ENCODE peak calls at places on chromosome 14, in six cellular contexts. J is lower lobe of right lung, T is cardiac muscle cell, C is HepG2, D is B cell, O is GM13977. N is an unnamed sample.

GRCh38 chr14:68782091-68782981 is 10.5 kb downstream of the ZFP36L1 start:
- DNase-seq in O (no peak), D (no peak), C (no peak), J (no peak), T (no peak), N (no peak)

GRCh38 chr14:94322648-94323570 is at the start of gene SERPINA6:
- DNase-seq in O (no peak), C (peak), T (peak), D (no peak), J (no peak), N (no peak)

GRCh38 chr14:54435500-54435981 is 5.6 kb downstream of the CNIH1 start:
- DNase-seq in C (no peak), J (no peak), T (peak), D (no peak), O (peak), N (peak)

GRCh38 chr14:36941783-36942521 is 230.5 kb downstream of the SLC25A21 start:
- DNase-seq in T (peak), D (no peak), J (peak), C (peak), O (peak), N (peak)

GRCh38 chr14:86602263-86602662 is 1072.3 kb downstream of the FLRT2 start:
- DNase-seq in J (no peak), T (no peak), D (no peak), O (no peak), C (no peak), N (no peak)

GRCh38 chr14:52553002-52553670 is 500 bp downstream of the GPR137C start:
- DNase-seq in T (peak), D (no peak), O (peak), J (peak), C (no peak), N (peak)

GRCh38 chr14:96532632-96533031 is 30.4 kb downstream of the PAPOLA start:
- DNase-seq in C (no peak), O (no peak), J (no peak), D (no peak), T (no peak), N (no peak)

GRCh38 chr14:43877351-43877900 is 629.7 kb downstream of the FSCB start:
- DNase-seq in J (no peak), T (no peak), O (no peak), D (no peak), C (no peak), N (no peak)

GRCh38 chr14:104105071-104105821 is 19.7 kb downstream of the ASPG start:
- DNase-seq in C (no peak), O (no peak), T (no peak), D (no peak), J (peak), N (no peak)

GRCh38 chr14:80491131-80491530 is 279.8 kb upstream of the DIO2 start:
- DNase-seq in J (no peak), D (no peak), C (peak), O (no peak), T (peak), N (peak)

GRCh38 chr14:85415015-85415712 is 114.8 kb upstream of the FLRT2 start:
- DNase-seq in D (no peak), T (peak), O (no peak), C (peak), J (no peak), N (no peak)

GRCh38 chr14:22971152-22971551 is 11.2 kb downstream of the AJUBA start:
- DNase-seq in T (no peak), D (no peak), C (no peak), J (no peak), O (no peak), N (no peak)

GRCh38 chr14:71754422-71755095 is 177.7 kb upstream of the RGS6 start:
- DNase-seq in C (no peak), T (no peak), O (no peak), D (no peak), J (no peak), N (peak)

GRCh38 chr14:70666364-70666691 is 24.6 kb downstream of the TTC9 start:
- DNase-seq in D (no peak), T (peak), O (no peak), C (no peak), J (no peak), N (no peak)

GRCh38 chr14:68894802-68895201 is 84.3 kb downstream of the ACTN1 start:
- DNase-seq in O (no peak), C (no peak), D (no peak), J (no peak), T (peak), N (no peak)

GRCh38 chr14:23182372-23183014 is 967 bp downstream of the SLC7A8 start:
- DNase-seq in T (no peak), C (no peak), O (no peak), D (peak), J (peak), N (no peak)

GRCh38 chr14:53152909-53153701 is at the start of gene DDHD1:
- DNase-seq in T (peak), O (peak), D (peak), J (peak), C (peak), N (peak)

GRCh38 chr14:69504775-69505174 is 20.2 kb downstream of the PLEKHD1 start:
- DNase-seq in T (no peak), J (no peak), O (no peak), C (no peak), D (peak), N (no peak)

GRCh38 chr14:77212933-77213656 is 31.5 kb downstream of the TMEM63C start:
- DNase-seq in D (no peak), J (peak), T (peak), C (peak), O (peak), N (peak)

GRCh38 chr14:82449926-82450325 is 916.3 kb upstream of the SEL1L start:
- DNase-seq in C (no peak), O (no peak), D (no peak), J (no peak), T (no peak), N (no peak)

GRCh38 chr14:87102979-87103378 is 890.0 kb downstream of the GALC start:
- DNase-seq in C (no peak), T (peak), O (no peak), J (no peak), D (no peak), N (no peak)

GRCh38 chr14:28142400-28143015 is 624.1 kb upstream of the FOXG1 start:
- DNase-seq in D (no peak), O (no peak), C (no peak), T (peak), J (no peak), N (no peak)

GRCh38 chr14:77647853-77648252 is 31.4 kb upstream of the SPTLC2 start:
- DNase-seq in J (no peak), D (no peak), O (no peak), C (no peak), T (no peak), N (no peak)

GRCh38 chr14:98189521-98189920 is 1082.5 kb downstream of the BCL11B start:
- DNase-seq in C (no peak), J (no peak), O (no peak), D (no peak), T (no peak), N (no peak)

GRCh38 chr14:24182110-24182882 is 6.3 kb downstream of the IPO4 start:
- DNase-seq in J (no peak), C (no peak), D (no peak), T (no peak), O (no peak), N (no peak)

GRCh38 chr14:53640695-53641094 is 315.9 kb downstream of the BMP4 start:
- DNase-seq in J (no peak), D (no peak), O (no peak), C (no peak), T (no peak), N (no peak)

GRCh38 chr14:93729993-93730392 is 58.3 kb downstream of the PRIMA1 start:
- DNase-seq in O (no peak), D (no peak), C (no peak), J (no peak), T (no peak), N (peak)

GRCh38 chr14:30906752-30907658 is 32.6 kb downstream of the COCH start:
- DNase-seq in O (no peak), C (peak), T (peak), J (no peak), D (no peak), N (peak)

GRCh38 chr14:50000215-50001145 is 107.6 kb downstream of the ARF6 start:
- DNase-seq in O (peak), J (peak), D (peak), C (peak), T (peak), N (peak)

GRCh38 chr14:67539116-67539515 is 6.0 kb downstream of the PLEKHH1 start:
- DNase-seq in C (no peak), T (no peak), O (no peak), D (no peak), J (no peak), N (no peak)

GRCh38 chr14:73613419-73613963 is 1.2 kb downstream of the ACOT6 start:
- DNase-seq in D (no peak), O (no peak), T (no peak), C (peak), J (no peak), N (no peak)

GRCh38 chr14:24367506-24368214 is at the start of gene NFATC4:
- DNase-seq in O (peak), C (peak), D (no peak), J (peak), T (peak), N (peak)

GRCh38 chr14:52862652-52863338 is 71.4 kb upstream of the GNPNAT1 start:
- DNase-seq in J (no peak), C (no peak), T (peak), D (no peak), O (no peak), N (no peak)

GRCh38 chr14:81221579-81222102 is 882 bp upstream of the GTF2A1 start:
- DNase-seq in C (no peak), T (peak), J (no peak), D (no peak), O (no peak), N (peak)

GRCh38 chr14:37480446-37481290 is 114.4 kb downstream of the FOXA1 start:
- DNase-seq in J (no peak), T (no peak), C (peak), O (no peak), D (no peak), N (no peak)

GRCh38 chr14:40219032-40219431 is 786.8 kb upstream of the FBXO33 start:
- DNase-seq in J (no peak), C (no peak), T (no peak), O (no peak), D (no peak), N (no peak)

DNA sequence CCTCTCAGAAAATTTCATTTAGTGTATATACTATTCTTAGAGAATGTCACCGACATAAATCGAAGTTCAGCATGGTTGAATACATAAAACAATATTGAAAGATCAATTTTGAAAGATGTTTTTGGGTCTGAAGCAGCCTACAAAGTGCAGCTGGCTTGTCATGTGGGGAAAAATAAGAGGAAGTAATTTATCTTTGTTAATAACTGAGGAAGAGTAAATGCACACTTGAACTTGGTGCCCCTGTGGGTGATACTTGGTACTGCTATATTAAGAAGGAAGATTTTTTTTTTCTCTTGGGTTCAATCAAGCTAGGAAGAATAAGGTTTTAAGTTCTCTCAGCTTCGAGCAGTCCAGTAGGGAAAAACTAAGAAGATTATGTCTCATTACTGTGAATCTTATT is 661.3 kb downstream of the RPL10L start:
- DNase-seq in T (no peak), J (no peak), O (no peak), C (no peak), D (no peak), N (no peak)
- TF ChIP-seq CTCF in T (peak), J (no peak), O (no peak), C (no peak), D (no peak), N (no peak)

GRCh38 chr14:45838597-45838996 is 585.6 kb upstream of the MIS18BP1 start:
- DNase-seq in D (no peak), O (peak), C (no peak), T (no peak), J (no peak), N (peak)
- TF ChIP-seq CTCF in D (no peak), O (peak), C (no peak), T (no peak), J (no peak), N (peak)

GRCh38 chr14:99327050-99327449 is 55.1 kb upstream of the BCL11B start:
- DNase-seq in C (no peak), J (no peak), T (no peak), O (peak), D (no peak), N (no peak)
- TF ChIP-seq CTCF in C (peak), J (no peak), T (peak), O (peak), D (no peak), N (no peak)

GRCh38 chr14:100374891-100375272 is 51.7 kb downstream of the SLC25A47 start:
- DNase-seq in J (no peak), O (no peak), T (no peak), C (no peak), D (no peak), N (no peak)

GRCh38 chr14:100374270-100374669 is 51.1 kb downstream of the SLC25A47 start:
- DNase-seq in O (no peak), D (no peak), C (no peak), J (no peak), T (no peak), N (peak)

GRCh38 chr14:100375273-100375962 is 52.3 kb downstream of the SLC25A47 start:
- DNase-seq in O (peak), C (peak), J (peak), T (peak), D (peak), N (peak)

GRCh38 chr14:100375963-100376735 is 53.0 kb downstream of the SLC25A47 start:
- DNase-seq in J (peak), T (peak), C (peak), O (peak), D (peak), N (peak)

GRCh38 chr14:100376751-100377171 is 53.6 kb downstream of the SLC25A47 start:
- DNase-seq in C (peak), T (peak), J (no peak), D (no peak), O (no peak), N (no peak)
- TF ChIP-seq CTCF in C (peak), T (peak), J (no peak), D (no peak), O (no peak), N (no peak)

GRCh38 chr14:38696925-38697324 is 406.1 kb downstream of the SEC23A start:
- DNase-seq in O (no peak), C (no peak), D (no peak), T (no peak), J (no peak), N (no peak)

DNA sequence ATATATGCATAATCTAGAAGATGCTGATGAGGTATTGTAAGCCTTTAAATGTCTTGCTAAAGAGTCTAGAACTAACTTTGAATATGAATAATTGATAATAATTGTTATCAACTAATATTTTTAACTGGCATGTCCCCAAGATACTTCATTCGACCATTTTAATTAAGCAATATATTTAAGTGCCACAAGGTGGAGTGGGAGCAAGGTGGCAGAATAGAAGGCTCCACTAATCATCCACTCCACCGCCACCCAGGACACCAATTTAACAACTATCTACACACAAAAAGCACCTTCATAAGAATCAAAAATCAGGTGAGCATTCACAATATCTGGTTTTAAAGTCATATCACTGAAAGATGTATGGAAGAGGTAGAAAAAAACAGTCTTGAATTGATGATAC is 409.6 kb downstream of the SEC23A start:
- DNase-seq in D (no peak), T (no peak), J (no peak), O (no peak), C (no peak), N (no peak)
- TF ChIP-seq CTCF in D (no peak), T (no peak), J (no peak), O (no peak), C (no peak), N (no peak)

GRCh38 chr14:75277000-75277795 is 1.4 kb upstream of the FOS start:
- DNase-seq in O (peak), C (peak), T (peak), J (peak), D (peak), N (peak)
- TF ChIP-seq CTCF in O (peak), C (peak), T (no peak), J (no peak), D (no peak), N (no peak)

DNA sequence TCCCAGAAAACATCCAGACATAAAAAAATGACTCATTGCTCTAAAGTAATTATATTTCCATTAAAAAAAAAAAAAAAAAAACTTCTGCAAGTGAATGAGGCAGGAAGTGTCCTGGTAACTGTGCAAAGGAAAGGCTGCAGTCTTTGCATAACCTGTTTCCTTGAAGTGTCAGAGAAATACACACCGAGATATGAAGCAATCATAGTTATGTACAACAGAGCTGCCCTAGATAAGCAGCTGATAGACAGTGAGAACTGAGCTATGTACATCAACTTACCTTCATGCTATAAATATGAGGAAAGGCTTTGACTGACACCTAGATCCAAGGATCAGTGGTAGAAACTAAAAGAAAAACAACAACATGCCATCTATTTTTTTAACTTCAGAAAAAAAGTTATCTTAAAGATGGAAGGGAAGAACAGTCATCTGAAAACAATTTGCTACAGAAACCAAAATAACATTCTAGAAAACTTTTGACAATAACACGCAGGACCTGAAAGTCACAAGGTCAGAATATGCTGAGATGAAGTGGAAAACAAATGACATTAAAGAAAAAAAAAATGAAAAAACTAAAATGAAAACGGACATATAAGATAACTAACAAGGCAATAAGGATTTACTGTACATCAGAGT is 263.2 kb downstream of the SEC23A start:
- DNase-seq in D (no peak), O (no peak), J (no peak), C (no peak), T (peak), N (no peak)
- TF ChIP-seq CTCF in D (no peak), O (no peak), J (no peak), C (no peak), T (no peak), N (no peak)

DNA sequence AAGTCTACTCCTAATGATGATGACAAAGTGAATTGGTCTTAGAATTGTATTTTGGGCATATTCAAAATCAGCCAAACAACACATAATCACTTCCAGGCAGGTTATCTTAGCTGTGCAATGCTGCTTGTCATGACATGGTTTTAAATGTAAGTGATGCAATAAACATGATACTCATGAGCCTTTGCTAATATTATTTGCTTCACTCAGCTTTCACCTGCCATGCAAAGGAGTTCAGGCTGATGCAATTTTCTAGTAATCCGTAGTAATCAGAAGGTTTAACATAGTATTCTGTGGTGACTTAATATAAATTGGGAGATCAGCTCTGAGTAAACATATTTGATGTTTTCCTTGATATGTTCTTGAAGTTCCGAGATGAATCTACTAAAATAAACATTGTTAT is 29.1 kb downstream of the TMEM260 start:
- DNase-seq in O (no peak), D (no peak), J (no peak), C (no peak), T (no peak), N (no peak)
- TF ChIP-seq CTCF in O (no peak), D (no peak), J (no peak), C (no peak), T (no peak), N (no peak)

DNA sequence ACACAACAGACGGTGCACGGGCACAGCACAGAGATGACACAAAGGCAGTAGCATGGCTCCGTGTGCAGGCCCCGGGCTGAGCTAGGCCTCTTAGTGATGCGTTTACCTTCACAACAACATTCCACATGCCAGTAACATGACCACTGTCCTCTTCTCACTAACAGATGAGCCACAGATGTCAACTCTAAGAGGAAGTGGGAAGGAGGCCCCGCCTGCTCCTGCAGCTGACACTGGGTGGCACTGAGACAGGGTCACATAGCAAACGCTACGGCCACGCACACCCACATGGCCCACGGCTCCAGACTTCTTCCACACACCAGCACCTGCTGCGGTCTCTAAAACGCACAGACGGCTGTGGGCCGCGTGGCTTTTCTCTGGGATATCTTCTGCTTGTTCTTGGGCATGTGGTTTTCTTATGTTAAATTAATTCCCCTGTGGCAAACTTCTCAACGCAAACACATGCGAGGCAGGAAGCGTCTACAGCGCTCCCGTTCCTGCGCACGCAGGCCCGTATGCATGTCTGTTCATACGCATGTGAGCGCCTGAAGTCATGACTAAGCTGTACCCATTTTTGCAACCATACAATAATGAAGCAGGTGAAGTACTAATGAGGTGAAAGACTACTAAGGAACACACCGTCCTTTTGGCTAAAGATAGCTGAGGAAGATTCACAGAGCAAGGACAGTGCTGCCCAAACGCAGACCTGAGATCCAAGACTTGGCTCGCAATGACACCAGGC is 26.8 kb downstream of the AMN start:
- DNase-seq in D (peak), C (no peak), J (no peak), O (no peak), T (no peak), N (no peak)
- TF ChIP-seq CTCF in D (no peak), C (no peak), J (no peak), O (no peak), T (no peak), N (no peak)